ENCODE peak calls at places on chromosome 13, in four cellular contexts. O, H, R and F are unnamed samples.

GRCh38 chr13:39862891-39863290 is 207.4 kb downstream of the COG6 start:
- DNase-seq in R (no peak), O (no peak), H (no peak), F (no peak)

GRCh38 chr13:40069173-40070044 is 413.9 kb downstream of the COG6 start:
- DNase-seq in R (peak), H (peak), O (peak), F (peak)

GRCh38 chr13:96710166-96710866 is 284.0 kb downstream of the OXGR1 start:
- DNase-seq in O (no peak), R (no peak), H (no peak), F (no peak)

GRCh38 chr13:41577437-41577836 is 120.1 kb downstream of the RGCC start:
- DNase-seq in O (no peak), R (no peak), H (no peak), F (no peak)

GRCh38 chr13:73903561-73903960 is 230.6 kb downstream of the KLF12 start:
- DNase-seq in O (no peak), H (no peak), R (peak), F (no peak)

GRCh38 chr13:44726777-44727176 is 150.6 kb upstream of the TSC22D1 start:
- DNase-seq in H (no peak), R (no peak), O (no peak), F (no peak)

GRCh38 chr13:109412232-109412935 is 374.0 kb downstream of the IRS2 start:
- DNase-seq in H (no peak), R (peak), O (peak), F (peak)

GRCh38 chr13:92316030-92316429 is 910.6 kb upstream of the GPC6 start:
- DNase-seq in R (no peak), O (no peak), H (no peak), F (no peak)

GRCh38 chr13:85828094-85828684 is 29.0 kb upstream of the SLITRK6 start:
- DNase-seq in R (no peak), H (no peak), O (peak), F (no peak)

GRCh38 chr13:111610879-111611278 is 290.4 kb downstream of the TEX29 start:
- DNase-seq in O (no peak), H (no peak), R (no peak), F (no peak)

GRCh38 chr13:88823114-88823513 is 1151.9 kb downstream of the SLITRK5 start:
- DNase-seq in R (no peak), H (no peak), O (no peak), F (no peak)
- TF ChIP-seq JUND in R (no peak), H (no peak), O (no peak), F (no peak)

DNA sequence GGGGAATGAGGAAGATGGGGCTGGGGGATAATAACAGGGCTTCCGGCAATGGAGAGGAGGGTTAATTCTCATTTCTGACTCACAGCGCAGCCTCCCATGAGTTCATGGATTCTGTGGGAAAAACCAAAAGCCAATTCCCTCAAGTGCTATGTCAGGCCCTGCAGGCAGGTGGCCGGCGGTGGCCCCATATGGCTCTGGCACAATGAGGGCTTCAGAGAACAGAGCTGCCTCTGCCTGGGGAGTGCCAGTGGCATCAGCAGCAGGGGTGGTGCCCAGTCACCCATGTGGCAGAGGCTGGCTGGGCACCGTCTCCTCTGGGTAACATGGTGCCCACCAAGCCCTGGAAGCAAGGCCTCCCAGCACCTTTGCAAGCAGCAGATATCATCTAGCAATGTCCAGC is 69.1 kb downstream of the ALOX5AP start:
- DNase-seq in R (no peak), H (no peak), O (no peak), F (no peak)
- TF ChIP-seq JUND in R (no peak), H (no peak), O (no peak), F (no peak)

GRCh38 chr13:36997716-36998427 is 1.3 kb downstream of the ALG5 start:
- DNase-seq in H (no peak), O (no peak), R (no peak), F (no peak)
- TF ChIP-seq JUND in H (no peak), O (no peak), R (no peak), F (no peak)

DNA sequence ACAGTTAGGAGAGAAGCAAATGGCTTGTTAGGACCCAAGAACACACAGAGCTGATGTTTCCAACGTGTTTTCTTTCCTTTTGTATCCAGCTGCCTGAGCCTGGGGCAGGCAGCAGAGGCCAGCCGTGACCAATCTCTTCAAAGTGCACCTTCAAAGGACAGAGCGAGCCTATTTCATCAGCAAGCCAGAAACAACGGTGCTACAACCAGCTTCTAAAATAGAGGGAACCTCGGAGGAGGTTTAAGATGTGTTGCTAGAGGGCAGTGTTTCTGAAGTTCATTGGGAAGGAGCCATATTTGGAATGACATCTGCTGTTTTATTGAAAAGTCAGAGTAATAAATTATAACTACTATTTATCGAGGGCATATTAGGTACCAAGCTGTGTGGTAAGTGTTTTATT is 56.2 kb upstream of the RFC3 start:
- DNase-seq in O (peak), R (no peak), H (no peak), F (peak)
- TF ChIP-seq JUND in O (no peak), R (no peak), H (no peak), F (no peak)

DNA sequence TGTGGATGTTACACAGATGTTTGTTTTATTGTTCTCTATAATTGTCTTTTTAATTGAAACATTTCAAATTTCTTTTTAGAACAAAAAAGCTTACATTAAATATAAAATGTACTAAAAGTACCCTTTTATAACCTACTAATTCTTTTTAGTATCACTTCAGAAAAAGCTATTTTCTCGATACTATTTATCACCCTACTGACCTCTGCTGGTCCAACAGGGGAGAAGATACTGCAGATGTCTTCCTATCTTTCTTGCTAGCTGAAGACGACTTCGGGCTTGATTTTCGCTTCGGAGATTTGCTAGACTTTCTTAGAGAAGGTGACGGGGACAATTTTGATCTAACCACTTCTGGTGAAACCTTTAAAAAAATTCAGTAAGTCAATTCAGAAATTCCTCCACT is 42.4 kb downstream of the ZC3H13 start:
- DNase-seq in R (no peak), O (no peak), H (no peak), F (peak)
- TF ChIP-seq JUND in R (no peak), O (no peak), H (no peak), F (no peak)

GRCh38 chr13:36282818-36283432 is 14.7 kb downstream of the CCDC169 start:
- DNase-seq in R (no peak), O (peak), H (no peak), F (no peak)
- TF ChIP-seq JUND in R (no peak), O (no peak), H (no peak), F (no peak)

GRCh38 chr13:77388944-77389616 is 62.2 kb upstream of the MYCBP2 start:
- DNase-seq in H (no peak), R (no peak), O (no peak), F (no peak)
- TF ChIP-seq JUND in H (no peak), R (no peak), O (no peak), F (no peak)

DNA sequence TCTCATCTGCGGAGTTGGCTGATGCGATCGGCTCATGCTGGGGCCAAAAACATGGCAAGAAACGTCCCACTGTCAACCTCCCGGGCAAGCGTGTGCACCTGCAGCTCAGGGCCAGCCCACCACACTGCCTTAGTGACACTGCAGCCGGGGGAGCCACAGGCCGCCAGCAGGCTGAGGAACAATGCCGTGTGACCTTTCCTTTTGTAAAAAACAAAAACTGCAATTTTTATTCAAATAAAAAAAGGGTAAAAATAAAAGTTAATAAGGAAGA is 18.8 kb upstream of the TMEM255B start:
- DNase-seq in H (no peak), R (no peak), O (no peak), F (no peak)
- TF ChIP-seq JUND in H (no peak), R (no peak), O (no peak), F (no peak)